ENCODE peak calls at places on chromosomes 6 and 20, in nine cellular contexts. H is dorsolateral prefrontal cortex; U is kidney epithelial cell; V is erythroblast; D is HEK293T; B is KBM-7; E is epithelial cell of esophagus; P is AG20443; S is stimulated activated naive B cell treated with anti-CD40 and anti-IgM and Interleukin-4, amounts not matched to agents 10 μg/mL and 1 μg/mL and 100 μg/mL, for 72 hours. J is an unnamed sample.

GRCh38 chr20:62088258-62089127 is 22.8 kb upstream of the TAF4 start:
- DNase-seq in H (no peak), U (peak), V (peak), D (no peak), B (no peak), E (peak), P (peak), S (no peak), J (no peak)

GRCh38 chr20:2236266-2236665 is 59.5 kb upstream of the TGM3 start:
- DNase-seq in H (no peak), U (no peak), V (peak), D (no peak), B (no peak), E (peak), P (no peak), S (no peak), J (no peak)

GRCh38 chr20:25676164-25676809 is 20.4 kb downstream of the ZNF337 start:
- DNase-seq in H (no peak), U (peak), V (no peak), D (no peak), B (no peak), E (peak), P (peak), S (no peak), J (no peak)

GRCh38 chr6:164926686-164927085 is 382.7 kb downstream of the C6orf118 start:
- DNase-seq in H (no peak), U (no peak), V (no peak), D (no peak), B (no peak), E (no peak), P (no peak), S (no peak), J (no peak)

GRCh38 chr6:12371641-12372146 is 81.5 kb downstream of the EDN1 start:
- DNase-seq in H (no peak), U (peak), V (no peak), D (no peak), B (no peak), E (peak), P (no peak), S (no peak), J (no peak)

GRCh38 chr20:35007413-35007812 is 51.7 kb downstream of the MYH7B start:
- DNase-seq in H (no peak), U (no peak), V (no peak), D (no peak), B (no peak), E (no peak), P (no peak), S (no peak), J (no peak)

GRCh38 chr6:118668761-118669411 is 17.5 kb upstream of the CEP85L start:
- DNase-seq in H (no peak), U (no peak), V (peak), D (no peak), B (no peak), E (no peak), P (peak), S (no peak), J (no peak)

GRCh38 chr20:2538931-2539330 is 2.6 kb downstream of the TMC2 start:
- DNase-seq in H (no peak), U (no peak), V (no peak), D (no peak), B (no peak), E (no peak), P (no peak), S (no peak), J (no peak)

GRCh38 chr6:2749972-2750600 is 636 bp downstream of the MYLK4 start:
- DNase-seq in H (peak), U (no peak), V (peak), D (peak), B (peak), E (peak), P (peak), S (peak), J (peak)

GRCh38 chr6:43060034-43060754 is 763 bp downstream of the KLC4 start:
- DNase-seq in H (no peak), U (no peak), V (peak), D (no peak), B (no peak), E (peak), P (no peak), S (no peak), J (peak)

GRCh38 chr6:15751721-15752350 is 89.0 kb upstream of the DTNBP1 start:
- DNase-seq in H (no peak), U (no peak), V (no peak), D (no peak), B (no peak), E (no peak), P (no peak), S (no peak), J (no peak)

GRCh38 chr6:158285321-158285960 is 26.8 kb upstream of the TULP4 start:
- DNase-seq in H (peak), U (no peak), V (no peak), D (no peak), B (no peak), E (peak), P (no peak), S (no peak), J (no peak)

J was measured in iPS-NIHi11.